ENCODE peak calls at places on chromosomes 3 and 15, in ten cellular contexts. V is IMR-90, W is fibroblast of lung, A is mesenchymal stem cell, G is lung, M is cardiac muscle cell, R is heart right ventricle, U is trophoblast cell, K is PC-3, J is right cardiac atrium. T is an unnamed sample.

GRCh38 chr3:13013994-13014754 is 59.1 kb downstream of the IQSEC1 start:
- DNase-seq in R (no peak), W (no peak), K (no peak), V (no peak), U (no peak), A (no peak), J (no peak), G (no peak), M (no peak), T (peak; percentile 64)

GRCh38 chr15:79003301-79003700 is 58.5 kb upstream of the CTSH start:
- DNase-seq in K (no peak), V (peak; percentile 70), U (no peak), J (no peak), W (peak; percentile 81), M (no peak), A (peak; percentile 66), R (no peak), G (no peak), T (no peak)

GRCh38 chr15:67829647-67830504 is 4.6 kb downstream of the SKOR1 start:
- DNase-seq in R (no peak), A (no peak), W (no peak), J (no peak), G (no peak), V (no peak), M (no peak), U (no peak), K (no peak), T (no peak)

GRCh38 chr3:177523991-177524438 is 326.7 kb upstream of the TBL1XR1 start:
- DNase-seq in W (peak; percentile 44), V (peak; percentile 74), A (peak; percentile 53), J (no peak), K (peak; percentile 70), M (no peak), G (no peak), U (no peak), R (no peak), T (no peak)

GRCh38 chr3:156507285-156507684 is 47.6 kb downstream of the SSR3 start:
- DNase-seq in G (no peak), W (peak; percentile 36), V (peak; percentile 31), J (no peak), M (no peak), K (peak; percentile 58), U (no peak), R (no peak), A (peak; percentile 27), T (no peak)

GRCh38 chr15:38164507-38164906 is 88.1 kb upstream of the SPRED1 start:
- DNase-seq in R (no peak), A (no peak), K (no peak), W (no peak), G (no peak), M (no peak), V (no peak), J (no peak), U (no peak), T (no peak)

GRCh38 chr3:159196316-159196715 is 394.5 kb downstream of the MFSD1 start:
- DNase-seq in R (no peak), W (peak; percentile 33), U (no peak), G (no peak), J (no peak), K (no peak), A (no peak), V (no peak), M (no peak), T (no peak)

GRCh38 chr15:77107068-77107467 is 36.2 kb upstream of the TSPAN3 start:
- DNase-seq in M (no peak), G (no peak), R (peak; percentile 53), U (no peak), A (peak; percentile 22), V (no peak), J (peak; percentile 78), K (no peak), W (no peak), T (no peak)

GRCh38 chr3:151085889-151086483 is 522 bp downstream of the MED12L start:
- DNase-seq in G (no peak), R (peak; percentile 15), A (peak; percentile 31), K (no peak), U (no peak), M (peak; percentile 62), J (peak; percentile 59), V (no peak), W (peak; percentile 30), T (no peak)

GRCh38 chr3:152621006-152621868 is 213.7 kb upstream of the P2RY1 start:
- DNase-seq in M (no peak), R (no peak), U (no peak), W (peak; percentile 34), J (no peak), G (no peak), K (no peak), A (peak; percentile 18), V (no peak), T (no peak)

GRCh38 chr15:62020576-62021160 is 39.6 kb downstream of the VPS13C start:
- DNase-seq in U (no peak), M (no peak), G (no peak), K (peak; percentile 30), J (no peak), R (no peak), W (peak; percentile 26), A (no peak), V (peak; percentile 54), T (no peak)

GRCh38 chr3:179027326-179027900 is 44.2 kb downstream of the ZMAT3 start:
- DNase-seq in R (no peak), W (peak; percentile 84), A (peak; percentile 79), V (peak; percentile 61), U (no peak), K (no peak), M (no peak), J (no peak), G (no peak), T (no peak)

DNA sequence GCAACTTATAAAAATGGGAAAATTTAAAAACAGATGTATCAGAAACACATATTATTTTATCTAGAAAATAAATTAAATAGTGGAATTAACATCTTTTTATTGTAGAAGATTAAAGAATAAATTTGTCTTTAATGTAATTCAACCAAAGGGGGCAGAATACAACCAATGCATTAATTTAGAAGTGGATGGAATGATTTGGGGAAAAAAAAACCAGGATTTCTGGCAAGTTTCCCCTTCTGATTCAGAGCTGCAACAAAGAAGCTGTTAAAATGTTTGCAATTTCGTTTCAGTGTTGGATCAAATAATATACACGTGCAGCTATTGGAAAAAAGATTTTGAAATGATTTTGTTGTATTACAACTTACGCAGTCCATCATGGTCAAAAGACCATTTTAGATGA is 71.6 kb upstream of the ZNF280D start:
- DNase-seq in V (peak; percentile 26), M (no peak), A (no peak), W (peak; percentile 54), G (no peak), J (no peak), K (peak; percentile 10), U (no peak), R (no peak), T (no peak)
- H3K27ac ChIP-seq in V (no peak overlapping the region), M (no peak overlapping the region), A (no peak overlapping the region), W (no peak overlapping the region), G (no peak overlapping the region), J (no peak overlapping the region), K (no peak overlapping the region), U (no peak overlapping the region), R (no peak overlapping the region), T (no peak overlapping the region)

GRCh38 chr15:90957105-90957790 is 2.6 kb downstream of the RCCD1 start:
- DNase-seq in R (peak; percentile 35), K (peak; percentile 24), U (no peak), V (peak; percentile 39), W (peak; percentile 49), M (peak; percentile 54), A (peak; percentile 44), J (peak; percentile 71), G (no peak), T (no peak)
- H3K4me1 ChIP-seq in R (peaks cover 38% of the 10 kb centered on the region), K (peaks cover 19% of the 10 kb centered on the region), U (peaks cover 8% of the 10 kb centered on the region), V (peaks cover 6% of the 10 kb centered on the region), W (peaks cover 6% of the 10 kb centered on the region), M (peaks cover 9% of the 10 kb centered on the region), A (peaks cover 21% of the 10 kb centered on the region), J (no peaks in the 10 kb centered on the region), G (peaks cover 12% of the 10 kb centered on the region), T (peaks cover 15% of the 10 kb centered on the region)

GRCh38 chr3:14524920-14525660 is 15.1 kb downstream of the GRIP2 start:
- DNase-seq in V (no peak), R (no peak), G (no peak), W (no peak), J (peak; percentile 34), K (no peak), A (no peak), U (no peak), M (no peak), T (no peak)
- H3K4me3 ChIP-seq in V (no peak overlapping the region), R (no peak overlapping the region), G (no peak overlapping the region), W (no peak overlapping the region), J (no peak overlapping the region), K (no peak overlapping the region), A (no peak overlapping the region), U (no peak overlapping the region), M (no peak overlapping the region), T (no peak overlapping the region)

GRCh38 chr15:66705277-66705927 is 3.4 kb downstream of the SMAD6 start:
- DNase-seq in U (no peak), V (no peak), R (no peak), G (no peak), W (no peak), J (no peak), M (no peak), A (no peak), K (no peak), T (no peak)

GRCh38 chr15:66704783-66705113 is 2.7 kb downstream of the SMAD6 start:
- DNase-seq in W (no peak), J (peak; percentile 47), A (no peak), K (peak; percentile 39), R (no peak), U (no peak), M (no peak), V (no peak), G (no peak), T (no peak)

GRCh38 chr15:66702770-66703539 is 919 bp downstream of the SMAD6 start:
- DNase-seq in M (peak; percentile 51), V (no peak), R (peak; percentile 44), G (no peak), J (peak; percentile 77), W (peak; percentile 36), K (no peak), A (peak; percentile 51), U (no peak), T (no peak)

GRCh38 chr15:66703540-66703941 is 1.5 kb downstream of the SMAD6 start:
- DNase-seq in K (peak; percentile 26), A (peak; percentile 50), R (peak; percentile 51), W (peak; percentile 64), M (no peak), V (peak; percentile 55), U (peak; percentile 42), J (peak; percentile 76), G (no peak), T (peak; percentile 24)

DNA sequence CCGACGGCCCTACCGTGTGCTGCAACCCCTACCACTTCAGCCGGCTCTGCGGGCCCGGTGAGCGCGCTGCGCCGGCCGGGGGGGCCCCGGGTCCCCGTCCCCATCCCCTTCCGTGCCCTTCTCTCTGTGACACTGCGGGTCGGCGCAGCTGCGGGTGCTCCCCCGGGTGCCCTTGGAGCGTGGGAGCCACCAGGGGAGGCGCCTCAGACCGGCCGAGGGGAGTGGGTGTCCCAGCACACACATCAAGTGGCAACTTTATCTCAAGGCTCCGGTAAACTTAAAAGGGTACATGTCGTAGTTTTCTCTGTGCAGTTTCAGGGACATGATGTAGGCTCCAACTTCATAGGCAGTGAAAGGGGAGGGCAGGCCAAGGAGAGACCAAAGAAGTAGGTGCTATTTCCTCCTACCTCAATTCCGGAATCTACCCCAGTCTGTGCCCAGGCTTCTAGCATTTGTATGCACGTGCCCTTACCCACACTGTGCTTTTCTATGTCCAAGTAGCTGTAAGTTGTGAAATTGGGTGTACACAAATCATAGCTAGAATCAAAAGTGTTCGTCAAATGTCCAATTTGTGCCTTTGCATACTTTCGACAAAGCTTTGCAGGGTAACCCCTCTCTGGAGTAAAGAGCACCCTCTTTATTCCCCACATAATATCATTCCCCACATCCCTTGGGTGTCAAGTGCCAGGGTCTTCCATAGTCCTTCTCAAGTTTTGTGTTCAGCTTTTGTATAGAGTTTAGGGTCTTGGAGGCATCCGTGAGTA is 2.2 kb downstream of the SMAD6 start:
- DNase-seq in K (no peak), R (peak; percentile 33), M (no peak), J (peak; percentile 52), V (no peak), W (no peak), A (no peak), U (no peak), G (no peak), T (no peak)
- H3K27ac ChIP-seq in K (no peak overlapping the region), R (peak overlapping the region; percentile 95), M (peak overlapping the region; percentile 97), J (peak overlapping the region; percentile 92), V (peak overlapping the region; percentile 80), W (peak overlapping the region; percentile 28), A (no peak overlapping the region), U (peak overlapping the region; percentile 97), G (peak overlapping the region; percentile 91), T (no peak overlapping the region)

T was measured in CD4-positive, alpha-beta memory T cell.